ENCODE peak calls at places on chromosome 22, in ten cellular contexts. One of them, this sample, is unnamed. For H3K27me3 and H3K9me3, the result is how much of the 10 kb centered on the place peaks cover.

GRCh38 chr22:41873391-41873790 is 40.5 kb downstream of the SREBF2 start:
- DNase-seq in GM12878: no peak
- DNase-seq in adipocyte: no peak
- DNase-seq in CD8-positive, alpha-beta memory T cell: peak
- DNase-seq in CD8-positive, alpha-beta T cell: no peak
- DNase-seq in CD4-positive, CD25-positive, alpha-beta regulatory T cell: peak
- DNase-seq in pancreas: no peak
- DNase-seq in tibial nerve: no peak
- DNase-seq in CD4-positive, alpha-beta memory T cell: peak
- DNase-seq in neuronal stem cell: no peak
- DNase-seq in this sample: no peak

GRCh38 chr22:26185190-26185589 is 15.9 kb downstream of the SEZ6L start:
- DNase-seq in GM12878: no peak
- DNase-seq in adipocyte: no peak
- DNase-seq in CD8-positive, alpha-beta memory T cell: no peak
- DNase-seq in CD8-positive, alpha-beta T cell: no peak
- DNase-seq in CD4-positive, CD25-positive, alpha-beta regulatory T cell: no peak
- DNase-seq in pancreas: no peak
- DNase-seq in tibial nerve: no peak
- DNase-seq in CD4-positive, alpha-beta memory T cell: no peak
- DNase-seq in neuronal stem cell: no peak
- DNase-seq in this sample: no peak

GRCh38 chr22:36405671-36406070 is 17.9 kb upstream of the MYH9 start:
- DNase-seq in GM12878: no peak
- DNase-seq in adipocyte: peak
- DNase-seq in CD8-positive, alpha-beta memory T cell: peak
- DNase-seq in CD8-positive, alpha-beta T cell: peak
- DNase-seq in CD4-positive, CD25-positive, alpha-beta regulatory T cell: peak
- DNase-seq in pancreas: no peak
- DNase-seq in tibial nerve: no peak
- DNase-seq in CD4-positive, alpha-beta memory T cell: peak
- DNase-seq in neuronal stem cell: no peak
- DNase-seq in this sample: peak

GRCh38 chr22:41917906-41918791 is 3.3 kb upstream of the SHISA8 start:
- DNase-seq in GM12878: no peak
- DNase-seq in adipocyte: no peak
- DNase-seq in CD8-positive, alpha-beta memory T cell: no peak
- DNase-seq in CD8-positive, alpha-beta T cell: no peak
- DNase-seq in CD4-positive, CD25-positive, alpha-beta regulatory T cell: no peak
- DNase-seq in pancreas: peak
- DNase-seq in tibial nerve: peak
- DNase-seq in CD4-positive, alpha-beta memory T cell: no peak
- DNase-seq in neuronal stem cell: no peak
- DNase-seq in this sample: peak

GRCh38 chr22:32281092-32281491 is 25.9 kb upstream of the SLC5A4 start:
- DNase-seq in GM12878: no peak
- DNase-seq in adipocyte: no peak
- DNase-seq in CD8-positive, alpha-beta memory T cell: no peak
- DNase-seq in CD8-positive, alpha-beta T cell: no peak
- DNase-seq in CD4-positive, CD25-positive, alpha-beta regulatory T cell: no peak
- DNase-seq in pancreas: no peak
- DNase-seq in tibial nerve: no peak
- DNase-seq in CD4-positive, alpha-beta memory T cell: no peak
- DNase-seq in neuronal stem cell: no peak
- DNase-seq in this sample: no peak

GRCh38 chr22:35894937-35895708 is 133.5 kb downstream of the RBFOX2 start:
- DNase-seq in GM12878: no peak
- DNase-seq in adipocyte: peak
- DNase-seq in CD8-positive, alpha-beta memory T cell: no peak
- DNase-seq in CD8-positive, alpha-beta T cell: no peak
- DNase-seq in CD4-positive, CD25-positive, alpha-beta regulatory T cell: no peak
- DNase-seq in pancreas: no peak
- DNase-seq in tibial nerve: peak
- DNase-seq in CD4-positive, alpha-beta memory T cell: no peak
- DNase-seq in neuronal stem cell: no peak
- DNase-seq in this sample: no peak

GRCh38 chr22:26846645-26847044 is 189.3 kb downstream of the MIAT start:
- DNase-seq in GM12878: no peak
- DNase-seq in adipocyte: no peak
- DNase-seq in CD8-positive, alpha-beta memory T cell: no peak
- DNase-seq in CD8-positive, alpha-beta T cell: no peak
- DNase-seq in CD4-positive, CD25-positive, alpha-beta regulatory T cell: no peak
- DNase-seq in pancreas: no peak
- DNase-seq in tibial nerve: no peak
- DNase-seq in CD4-positive, alpha-beta memory T cell: no peak
- DNase-seq in neuronal stem cell: no peak
- DNase-seq in this sample: no peak

GRCh38 chr22:44939451-44939850 is 70.4 kb downstream of the PHF21B start:
- DNase-seq in GM12878: no peak
- DNase-seq in adipocyte: no peak
- DNase-seq in CD8-positive, alpha-beta memory T cell: no peak
- DNase-seq in CD8-positive, alpha-beta T cell: no peak
- DNase-seq in CD4-positive, CD25-positive, alpha-beta regulatory T cell: no peak
- DNase-seq in pancreas: peak
- DNase-seq in tibial nerve: no peak
- DNase-seq in CD4-positive, alpha-beta memory T cell: no peak
- DNase-seq in neuronal stem cell: no peak
- DNase-seq in this sample: no peak

GRCh38 chr22:29756341-29756740 is 10.5 kb downstream of the ZMAT5 start:
- DNase-seq in GM12878: no peak
- DNase-seq in adipocyte: no peak
- DNase-seq in CD8-positive, alpha-beta memory T cell: no peak
- DNase-seq in CD8-positive, alpha-beta T cell: no peak
- DNase-seq in CD4-positive, CD25-positive, alpha-beta regulatory T cell: no peak
- DNase-seq in pancreas: no peak
- DNase-seq in tibial nerve: no peak
- DNase-seq in CD4-positive, alpha-beta memory T cell: no peak
- DNase-seq in neuronal stem cell: no peak
- DNase-seq in this sample: no peak

GRCh38 chr22:24380220-24381218 is 46.9 kb upstream of the ADORA2A start:
- DNase-seq in GM12878: no peak
- DNase-seq in adipocyte: no peak
- DNase-seq in CD8-positive, alpha-beta memory T cell: no peak
- DNase-seq in CD8-positive, alpha-beta T cell: no peak
- DNase-seq in CD4-positive, CD25-positive, alpha-beta regulatory T cell: no peak
- DNase-seq in pancreas: no peak
- DNase-seq in tibial nerve: no peak
- DNase-seq in CD4-positive, alpha-beta memory T cell: no peak
- DNase-seq in neuronal stem cell: no peak
- DNase-seq in this sample: no peak

GRCh38 chr22:25759825-25760231 is 17.8 kb downstream of the MYO18B start:
- DNase-seq in GM12878: no peak
- DNase-seq in adipocyte: peak
- DNase-seq in CD8-positive, alpha-beta memory T cell: no peak
- DNase-seq in CD8-positive, alpha-beta T cell: no peak
- DNase-seq in CD4-positive, CD25-positive, alpha-beta regulatory T cell: no peak
- DNase-seq in pancreas: no peak
- DNase-seq in tibial nerve: no peak
- DNase-seq in CD4-positive, alpha-beta memory T cell: no peak
- DNase-seq in neuronal stem cell: no peak
- DNase-seq in this sample: no peak

GRCh38 chr22:38316340-38317236 is 645 bp downstream of the CSNK1E start:
- DNase-seq in GM12878: no peak
- DNase-seq in adipocyte: peak
- DNase-seq in CD8-positive, alpha-beta memory T cell: peak
- DNase-seq in CD8-positive, alpha-beta T cell: peak
- DNase-seq in CD4-positive, CD25-positive, alpha-beta regulatory T cell: peak
- DNase-seq in pancreas: peak
- DNase-seq in tibial nerve: peak
- DNase-seq in CD4-positive, alpha-beta memory T cell: peak
- DNase-seq in neuronal stem cell: no peak
- DNase-seq in this sample: peak

GRCh38 chr22:36334081-36334831 is 53.5 kb downstream of the MYH9 start:
- DNase-seq in GM12878: no peak
- DNase-seq in adipocyte: no peak
- DNase-seq in CD8-positive, alpha-beta memory T cell: peak
- DNase-seq in CD8-positive, alpha-beta T cell: no peak
- DNase-seq in CD4-positive, CD25-positive, alpha-beta regulatory T cell: peak
- DNase-seq in pancreas: no peak
- DNase-seq in tibial nerve: no peak
- DNase-seq in CD4-positive, alpha-beta memory T cell: peak
- DNase-seq in neuronal stem cell: no peak
- DNase-seq in this sample: peak

GRCh38 chr22:50698546-50698945 is 25.9 kb downstream of the SHANK3 start:
- DNase-seq in GM12878: no peak
- DNase-seq in adipocyte: no peak
- DNase-seq in CD8-positive, alpha-beta memory T cell: peak
- DNase-seq in CD8-positive, alpha-beta T cell: no peak
- DNase-seq in CD4-positive, CD25-positive, alpha-beta regulatory T cell: no peak
- DNase-seq in pancreas: peak
- DNase-seq in tibial nerve: no peak
- DNase-seq in CD4-positive, alpha-beta memory T cell: no peak
- DNase-seq in neuronal stem cell: no peak
- DNase-seq in this sample: no peak

GRCh38 chr22:28417426-28417825 is 262.2 kb downstream of the TTC28 start:
- DNase-seq in GM12878: no peak
- DNase-seq in adipocyte: no peak
- DNase-seq in CD8-positive, alpha-beta memory T cell: no peak
- DNase-seq in CD8-positive, alpha-beta T cell: no peak
- DNase-seq in CD4-positive, CD25-positive, alpha-beta regulatory T cell: no peak
- DNase-seq in pancreas: no peak
- DNase-seq in tibial nerve: no peak
- DNase-seq in CD4-positive, alpha-beta memory T cell: no peak
- DNase-seq in neuronal stem cell: no peak
- DNase-seq in this sample: no peak

GRCh38 chr22:30541979-30542810 is 4.3 kb downstream of the SEC14L6 start:
- DNase-seq in GM12878: no peak
- DNase-seq in adipocyte: peak
- DNase-seq in CD8-positive, alpha-beta memory T cell: no peak
- DNase-seq in CD8-positive, alpha-beta T cell: no peak
- DNase-seq in CD4-positive, CD25-positive, alpha-beta regulatory T cell: no peak
- DNase-seq in pancreas: no peak
- DNase-seq in tibial nerve: no peak
- DNase-seq in CD4-positive, alpha-beta memory T cell: no peak
- DNase-seq in neuronal stem cell: peak
- DNase-seq in this sample: peak

DNA sequence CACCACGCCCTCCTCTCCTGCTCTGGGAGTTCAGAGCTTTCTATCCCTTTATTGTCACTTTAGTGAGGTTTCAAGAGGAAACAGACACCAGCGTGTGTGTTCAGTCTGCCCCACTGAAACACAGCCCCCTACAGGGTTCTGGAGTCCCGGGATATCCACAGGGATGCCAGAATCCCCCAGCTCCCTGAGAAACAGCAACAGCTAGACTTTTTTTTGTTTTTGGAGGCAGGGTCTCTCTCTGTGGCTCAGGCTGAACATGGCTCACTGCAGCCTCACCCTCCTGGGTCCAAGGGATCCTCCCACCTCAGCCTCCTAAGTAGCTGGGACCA is 10.4 kb downstream of the SULT4A1 start:
- DNase-seq in GM12878: no peak
- DNase-seq in adipocyte: no peak
- DNase-seq in CD8-positive, alpha-beta memory T cell: no peak
- DNase-seq in CD8-positive, alpha-beta T cell: no peak
- DNase-seq in CD4-positive, CD25-positive, alpha-beta regulatory T cell: no peak
- DNase-seq in pancreas: no peak
- DNase-seq in tibial nerve: no peak
- DNase-seq in CD4-positive, alpha-beta memory T cell: no peak
- DNase-seq in neuronal stem cell: no peak
- DNase-seq in this sample: no peak
- H3K27me3 ChIP-seq in GM12878: under half
- H3K27me3 ChIP-seq in adipocyte: half or more
- H3K27me3 ChIP-seq in CD8-positive, alpha-beta memory T cell: under half
- H3K27me3 ChIP-seq in CD8-positive, alpha-beta T cell: under half
- H3K27me3 ChIP-seq in CD4-positive, CD25-positive, alpha-beta regulatory T cell: under half
- H3K27me3 ChIP-seq in pancreas: under half
- H3K27me3 ChIP-seq in tibial nerve: under half
- H3K27me3 ChIP-seq in CD4-positive, alpha-beta memory T cell: under half
- H3K27me3 ChIP-seq in neuronal stem cell: under half
- H3K27me3 ChIP-seq in this sample: under half

GRCh38 chr22:47805394-47805935 is 1043.0 kb downstream of the TBC1D22A start:
- DNase-seq in GM12878: no peak
- DNase-seq in adipocyte: no peak
- DNase-seq in CD8-positive, alpha-beta memory T cell: no peak
- DNase-seq in CD8-positive, alpha-beta T cell: no peak
- DNase-seq in CD4-positive, CD25-positive, alpha-beta regulatory T cell: no peak
- DNase-seq in pancreas: no peak
- DNase-seq in tibial nerve: no peak
- DNase-seq in CD4-positive, alpha-beta memory T cell: no peak
- DNase-seq in neuronal stem cell: no peak
- DNase-seq in this sample: no peak
- H3K9me3 ChIP-seq in GM12878: under half
- H3K9me3 ChIP-seq in adipocyte: under half
- H3K9me3 ChIP-seq in CD8-positive, alpha-beta memory T cell: under half
- H3K9me3 ChIP-seq in CD8-positive, alpha-beta T cell: under half
- H3K9me3 ChIP-seq in CD4-positive, CD25-positive, alpha-beta regulatory T cell: under half
- H3K9me3 ChIP-seq in pancreas: under half
- H3K9me3 ChIP-seq in tibial nerve: under half
- H3K9me3 ChIP-seq in CD4-positive, alpha-beta memory T cell: under half
- H3K9me3 ChIP-seq in neuronal stem cell: under half
- H3K9me3 ChIP-seq in this sample: under half

GRCh38 chr22:17349172-17349571 is 20.1 kb upstream of the CECR2 start:
- DNase-seq in GM12878: no peak
- DNase-seq in adipocyte: no peak
- DNase-seq in CD8-positive, alpha-beta memory T cell: no peak
- DNase-seq in CD8-positive, alpha-beta T cell: no peak
- DNase-seq in CD4-positive, CD25-positive, alpha-beta regulatory T cell: no peak
- DNase-seq in pancreas: no peak
- DNase-seq in tibial nerve: no peak
- DNase-seq in CD4-positive, alpha-beta memory T cell: no peak
- DNase-seq in neuronal stem cell: no peak
- DNase-seq in this sample: no peak
- H3K27me3 ChIP-seq in GM12878: under half
- H3K27me3 ChIP-seq in adipocyte: under half
- H3K27me3 ChIP-seq in CD8-positive, alpha-beta memory T cell: under half
- H3K27me3 ChIP-seq in CD8-positive, alpha-beta T cell: under half
- H3K27me3 ChIP-seq in CD4-positive, CD25-positive, alpha-beta regulatory T cell: under half
- H3K27me3 ChIP-seq in pancreas: under half
- H3K27me3 ChIP-seq in tibial nerve: under half
- H3K27me3 ChIP-seq in CD4-positive, alpha-beta memory T cell: under half
- H3K27me3 ChIP-seq in neuronal stem cell: under half
- H3K27me3 ChIP-seq in this sample: under half

DNA sequence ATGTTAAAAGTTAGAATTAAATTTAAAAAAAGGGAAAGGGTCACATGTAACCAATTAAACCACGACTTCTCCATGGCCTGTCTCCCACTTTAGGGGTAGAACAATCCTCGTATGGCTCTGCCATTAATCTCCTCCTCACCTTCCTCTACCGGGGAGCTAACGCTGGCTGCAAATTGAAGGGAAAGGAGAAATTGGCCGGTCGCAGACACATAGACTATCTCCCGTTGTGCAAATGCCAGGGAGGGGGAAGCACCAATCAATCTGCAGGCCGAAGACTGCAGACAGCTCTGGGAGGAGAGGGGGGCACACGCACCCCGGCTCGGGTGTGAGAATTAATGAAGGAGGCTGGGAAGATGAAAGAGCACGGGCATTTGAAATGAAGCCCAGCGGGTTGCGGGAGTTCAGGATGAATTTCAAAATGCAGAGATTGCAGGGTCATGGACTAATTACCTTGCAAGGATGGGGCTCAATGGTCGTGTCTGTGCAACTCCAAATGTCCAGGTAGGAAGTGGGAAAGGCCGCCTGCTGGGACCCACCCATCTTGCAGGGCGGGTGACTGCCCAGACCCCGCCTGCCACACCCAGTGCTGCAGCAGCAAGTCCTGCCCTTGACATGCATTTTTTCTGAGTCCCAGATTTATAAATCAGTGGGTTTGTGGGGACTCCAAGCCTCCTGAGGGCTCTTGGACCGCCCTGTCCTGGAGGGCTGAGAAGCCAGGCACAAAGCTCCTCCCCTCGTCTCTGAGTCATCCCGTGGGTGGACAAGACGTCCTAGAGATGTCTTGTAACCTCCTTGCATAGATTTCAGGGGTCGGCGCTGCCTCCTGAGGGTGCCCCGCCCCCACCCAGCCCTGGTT is 534.2 kb downstream of the TBC1D22A start:
- DNase-seq in GM12878: no peak
- DNase-seq in adipocyte: no peak
- DNase-seq in CD8-positive, alpha-beta memory T cell: no peak
- DNase-seq in CD8-positive, alpha-beta T cell: no peak
- DNase-seq in CD4-positive, CD25-positive, alpha-beta regulatory T cell: no peak
- DNase-seq in pancreas: no peak
- DNase-seq in tibial nerve: no peak
- DNase-seq in CD4-positive, alpha-beta memory T cell: no peak
- DNase-seq in neuronal stem cell: no peak
- DNase-seq in this sample: no peak
- H3K9me3 ChIP-seq in GM12878: under half
- H3K9me3 ChIP-seq in adipocyte: under half
- H3K9me3 ChIP-seq in CD8-positive, alpha-beta memory T cell: under half
- H3K9me3 ChIP-seq in CD8-positive, alpha-beta T cell: under half
- H3K9me3 ChIP-seq in CD4-positive, CD25-positive, alpha-beta regulatory T cell: under half
- H3K9me3 ChIP-seq in pancreas: under half
- H3K9me3 ChIP-seq in tibial nerve: under half
- H3K9me3 ChIP-seq in CD4-positive, alpha-beta memory T cell: under half
- H3K9me3 ChIP-seq in neuronal stem cell: half or more
- H3K9me3 ChIP-seq in this sample: under half